ENCODE peak calls at places on chromosomes 4 and X, in ten cellular contexts. X is tibial artery, H is pancreas, D is transverse colon, G is right lobe of liver, Z is OCI-LY7, A is lower lobe of right lung, L is IMR-90, Q is lung, S is mammary epithelial cell. T is an unnamed sample.

GRCh38 chrX:41027388-41027787 is 57.9 kb upstream of the USP9X start:
- DNase-seq in A (no peak), Q (no peak), D (no peak), G (no peak), H (no peak), L (peak; percentile 76), X (no peak), Z (no peak), S (peak; percentile 67), T (no peak)

GRCh38 chr4:8643986-8644385 is 51.4 kb downstream of the CPZ start:
- DNase-seq in H (no peak), X (peak; percentile 44), Z (no peak), D (no peak), Q (no peak), A (peak; percentile 30), S (no peak), L (no peak), G (peak; percentile 36), T (peak; percentile 64)

GRCh38 chr4:55635760-55636621 is at the start of gene NMU:
- DNase-seq in X (peak; percentile 63), G (no peak), D (peak; percentile 54), A (peak; percentile 78), H (peak; percentile 33), L (no peak), Q (peak; percentile 61), Z (no peak), S (peak; percentile 52), T (peak; percentile 74)

GRCh38 chrX:152937236-152937635 is 39.4 kb downstream of the ZNF185 start:
- DNase-seq in L (no peak), Q (no peak), Z (no peak), D (no peak), A (no peak), G (no peak), X (no peak), H (no peak), S (no peak), T (no peak)

GRCh38 chrX:134670241-134670811 is 12.1 kb upstream of the PLAC1 start:
- DNase-seq in G (no peak), Q (peak; percentile 69), A (peak; percentile 51), X (no peak), L (peak; percentile 83), S (peak; percentile 80), H (peak; percentile 56), Z (no peak), D (no peak), T (peak; percentile 78)

GRCh38 chr4:39024311-39024865 is 7.8 kb downstream of the TMEM156 start:
- DNase-seq in D (no peak), H (no peak), L (no peak), S (no peak), A (no peak), G (no peak), Q (no peak), X (no peak), Z (no peak), T (no peak)

GRCh38 chr4:59249110-59249509 is 1951.0 kb upstream of the ADGRL3 start:
- DNase-seq in G (no peak), S (no peak), A (no peak), L (no peak), Q (no peak), D (no peak), H (no peak), Z (no peak), X (no peak), T (no peak)

GRCh38 chr4:134622194-134622593 is 420.6 kb upstream of the PABPC4L start:
- DNase-seq in L (no peak), Z (no peak), H (no peak), G (no peak), Q (no peak), A (no peak), S (no peak), D (no peak), X (no peak), T (no peak)

GRCh38 chr4:42104521-42104920 is 47.9 kb downstream of the BEND4 start:
- DNase-seq in Z (no peak), H (no peak), Q (no peak), D (no peak), A (no peak), L (peak; percentile 70), X (no peak), G (no peak), S (peak; percentile 47), T (no peak)

GRCh38 chrX:115372026-115372610 is 82.6 kb downstream of the LUZP4 start:
- DNase-seq in H (no peak), S (peak; percentile 44), L (peak; percentile 79), D (no peak), Q (no peak), X (no peak), Z (no peak), A (no peak), G (no peak), T (no peak)

GRCh38 chr4:33914386-33914785 is 2329.9 kb downstream of the ARAP2 start:
- DNase-seq in Z (no peak), X (no peak), D (no peak), Q (no peak), L (no peak), S (no peak), A (no peak), H (no peak), G (no peak), T (no peak)

GRCh38 chrX:16836371-16836770 is 33.8 kb downstream of the RBBP7 start:
- DNase-seq in X (no peak), Z (peak; percentile 13), H (peak; percentile 10), D (peak; percentile 10), Q (no peak), G (no peak), L (peak; percentile 13), A (peak; percentile 44), S (no peak), T (no peak)

GRCh38 chr4:189143255-189143654 is 797.4 kb upstream of the FRG1 start:
- DNase-seq in Z (no peak), D (no peak), H (no peak), Q (no peak), G (no peak), L (peak; percentile 66), X (no peak), A (no peak), S (peak; percentile 100), T (no peak)

GRCh38 chr4:7960790-7961655 is 21.4 kb upstream of the AFAP1 start:
- DNase-seq in D (no peak), S (peak; percentile 98), Z (no peak), H (peak; percentile 25), A (no peak), Q (no peak), G (no peak), X (no peak), L (peak; percentile 100), T (no peak)

GRCh38 chrX:115311666-115312065 is 22.2 kb downstream of the LUZP4 start:
- DNase-seq in Z (no peak), L (no peak), G (no peak), A (no peak), S (no peak), H (no peak), Q (no peak), D (no peak), X (no peak), T (peak; percentile 76)

GRCh38 chrX:139538907-139539593 is 8.5 kb downstream of the F9 start:
- DNase-seq in Q (no peak), A (no peak), G (no peak), L (no peak), Z (no peak), X (no peak), H (no peak), D (no peak), S (no peak), T (no peak)

GRCh38 chrX:54049801-54050200 is 5.5 kb upstream of the PHF8 start:
- DNase-seq in D (no peak), S (no peak), Q (no peak), Z (no peak), G (peak; percentile 66), H (no peak), A (no peak), L (no peak), X (no peak), T (no peak)

DNA sequence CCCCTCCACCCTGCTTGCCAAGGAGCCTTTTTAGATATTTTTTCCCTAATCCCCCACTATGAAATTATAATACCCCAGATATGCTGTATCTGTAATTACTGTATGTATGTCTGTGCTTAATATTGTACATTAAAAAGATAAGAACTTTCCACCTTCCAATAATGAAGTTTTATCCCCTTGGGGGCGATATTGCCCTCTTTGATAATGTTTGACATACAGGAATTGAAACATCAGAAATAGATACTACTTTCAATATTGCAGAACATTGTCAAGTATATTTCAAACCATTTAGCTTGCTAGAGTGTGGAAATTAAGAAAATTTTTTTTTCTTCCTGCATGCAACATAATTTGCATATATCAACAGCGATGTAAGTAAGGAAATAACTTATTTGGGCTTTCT is 58.9 kb downstream of the NAF1 start:
- DNase-seq in X (no peak), L (peak; percentile 46), A (no peak), G (no peak), D (no peak), S (peak; percentile 2), H (no peak), Q (no peak), Z (no peak), T (no peak)
- TF ChIP-seq CTCF in X (peak; percentile 32), L (peak; percentile 54), A (peak; percentile 17), G (no peak), D (peak; percentile 22), S (peak; percentile 31), H (no peak), Q (no peak), Z (peak; percentile 69), T (no peak)

GRCh38 chr4:26830016-26830415 is 30.6 kb upstream of the STIM2 start:
- DNase-seq in X (no peak), H (no peak), D (no peak), S (no peak), L (no peak), Z (peak; percentile 74), G (no peak), A (no peak), Q (no peak), T (no peak)
- H3K4me1 ChIP-seq in X (no peaks in the 10 kb centered on the region), H (peaks cover 33% of the 10 kb centered on the region), D (peaks cover 10% of the 10 kb centered on the region), S (no peaks in the 10 kb centered on the region), L (no peaks in the 10 kb centered on the region), Z (peaks cover 88% of the 10 kb centered on the region), G (no peaks in the 10 kb centered on the region), A (peaks cover 5% of the 10 kb centered on the region), Q (peaks cover 3% of the 10 kb centered on the region), T (no peaks in the 10 kb centered on the region)

GRCh38 chr4:152382057-152382785 is 153.7 kb downstream of the FBXW7 start:
- DNase-seq in Z (no peak), S (no peak), X (no peak), L (peak; percentile 21), G (no peak), D (no peak), A (no peak), H (peak; percentile 66), Q (no peak), T (no peak)
- H3K4me3 ChIP-seq in Z (no peak overlapping the region), S (no peak overlapping the region), X (peak overlapping the region; percentile 13), L (no peak overlapping the region), G (no peak overlapping the region), D (no peak overlapping the region), A (peak overlapping the region; percentile 22), H (no peak overlapping the region), Q (no peak overlapping the region), T (no peak overlapping the region)

GRCh38 chr4:164485169-164485568 is 268.8 kb upstream of the SMIM31 start:
- DNase-seq in Q (no peak), X (no peak), S (no peak), D (no peak), A (no peak), H (no peak), Z (no peak), L (no peak), G (no peak), T (no peak)

GRCh38 chr4:164482788-164483187 is 271.1 kb upstream of the SMIM31 start:
- DNase-seq in A (no peak), X (no peak), G (no peak), L (no peak), H (no peak), D (no peak), S (no peak), Z (no peak), Q (no peak), T (no peak)

GRCh38 chr4:164488114-164488513 is 265.8 kb upstream of the SMIM31 start:
- DNase-seq in Q (no peak), X (no peak), A (no peak), L (no peak), S (peak; percentile 75), D (no peak), G (no peak), Z (no peak), H (no peak), T (no peak)
- TF ChIP-seq CTCF in Q (no peak), X (no peak), A (no peak), L (no peak), S (no peak), D (no peak), G (no peak), Z (no peak), H (no peak), T (no peak)

T was measured in kidney.